ENCODE peak calls at places on chromosomes 11 and 22, in four cellular contexts. C, Y, S and M are unnamed samples.

GRCh38 chr22:25966448-25966913 is 202.8 kb upstream of the SEZ6L start:
- DNase-seq in C (no peak), Y (no peak), S (no peak), M (no peak)

GRCh38 chr22:39731881-39732555 is 161.5 kb downstream of the CACNA1I start:
- DNase-seq in C (no peak), Y (no peak), S (no peak), M (no peak)

GRCh38 chr11:35166369-35167360 is 27.7 kb downstream of the CD44 start:
- DNase-seq in C (no peak), Y (no peak), S (peak), M (peak)

GRCh38 chr11:107457558-107458271 is at the start of gene CWF19L2:
- DNase-seq in C (peak), Y (peak), S (peak), M (peak)

GRCh38 chr22:19597399-19597735 is 73.2 kb upstream of the CLDN5 start:
- DNase-seq in C (peak), Y (no peak), S (no peak), M (no peak)

GRCh38 chr22:47859891-47860290 is 1097.4 kb downstream of the TBC1D22A start:
- DNase-seq in C (no peak), Y (no peak), S (no peak), M (no peak)

GRCh38 chr11:19311306-19312030 is 70.7 kb upstream of the E2F8 start:
- DNase-seq in C (no peak), Y (peak), S (peak), M (peak)

GRCh38 chr22:25497269-25497668 is 67.2 kb upstream of the GRK3 start:
- DNase-seq in C (no peak), Y (no peak), S (no peak), M (no peak)

GRCh38 chr11:68040957-68041591 is 2.2 kb downstream of the TCIRG1 start:
- DNase-seq in C (peak), Y (no peak), S (no peak), M (no peak)

GRCh38 chr11:67996622-67997459 is 7.1 kb downstream of the UNC93B1 start:
- DNase-seq in C (peak), Y (no peak), S (no peak), M (no peak)

GRCh38 chr11:95930948-95931347 is 7.0 kb upstream of the MTMR2 start:
- DNase-seq in C (no peak), Y (no peak), S (no peak), M (no peak)

GRCh38 chr22:50445071-50445879 is 29.6 kb downstream of the SBF1 start:
- DNase-seq in C (no peak), Y (no peak), S (no peak), M (no peak)

GRCh38 chr22:28299760-28300159 is 379.9 kb downstream of the TTC28 start:
- DNase-seq in C (no peak), Y (no peak), S (no peak), M (no peak)

GRCh38 chr22:37672920-37673453 is 2.4 kb upstream of the LGALS1 start:
- DNase-seq in C (no peak), Y (no peak), S (no peak), M (no peak)

GRCh38 chr11:111707691-111708067 is 58.5 kb downstream of the PPP2R1B start:
- DNase-seq in C (no peak), Y (no peak), S (no peak), M (no peak)

GRCh38 chr22:44360686-44361381 is 48.1 kb upstream of the SHISAL1 start:
- DNase-seq in C (peak), Y (peak), S (no peak), M (no peak)
- H3K27ac ChIP-seq in C (no peak), Y (peak), S (no peak), M (no peak)

DNA sequence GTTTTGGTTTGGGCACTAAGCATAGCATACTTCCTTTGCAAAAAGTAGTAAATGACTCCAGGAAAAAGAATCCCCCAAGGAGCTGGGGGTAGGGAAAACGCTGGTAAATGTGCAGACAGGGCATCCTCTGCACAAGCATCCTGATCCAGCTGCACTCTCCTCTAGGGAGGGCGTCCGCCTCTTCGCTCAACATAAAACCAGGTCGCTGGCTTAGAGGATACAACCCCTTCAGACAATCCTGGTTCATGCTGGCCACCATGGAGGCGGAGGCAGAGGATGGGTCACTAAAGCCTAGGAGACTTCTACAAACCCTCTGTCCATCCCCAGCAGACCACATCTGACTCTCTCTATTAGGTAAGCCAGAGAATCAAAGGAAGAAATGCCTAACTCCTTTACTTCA is 14.2 kb downstream of the PCSK7 start:
- DNase-seq in C (peak), Y (no peak), S (no peak), M (no peak)
- H3K27ac ChIP-seq in C (peak), Y (peak), S (no peak), M (peak)

GRCh38 chr22:17844150-17844549 is 69.9 kb upstream of the BID start:
- DNase-seq in C (no peak), Y (no peak), S (no peak), M (no peak)

GRCh38 chr22:17843189-17843588 is 68.9 kb upstream of the BID start:
- DNase-seq in C (no peak), Y (no peak), S (no peak), M (no peak)

GRCh38 chr22:17845790-17846189 is 71.5 kb upstream of the BID start:
- DNase-seq in C (no peak), Y (no peak), S (no peak), M (no peak)

GRCh38 chr22:17846326-17846992 is 72.2 kb upstream of the BID start:
- DNase-seq in C (no peak), Y (no peak), S (no peak), M (no peak)

DNA sequence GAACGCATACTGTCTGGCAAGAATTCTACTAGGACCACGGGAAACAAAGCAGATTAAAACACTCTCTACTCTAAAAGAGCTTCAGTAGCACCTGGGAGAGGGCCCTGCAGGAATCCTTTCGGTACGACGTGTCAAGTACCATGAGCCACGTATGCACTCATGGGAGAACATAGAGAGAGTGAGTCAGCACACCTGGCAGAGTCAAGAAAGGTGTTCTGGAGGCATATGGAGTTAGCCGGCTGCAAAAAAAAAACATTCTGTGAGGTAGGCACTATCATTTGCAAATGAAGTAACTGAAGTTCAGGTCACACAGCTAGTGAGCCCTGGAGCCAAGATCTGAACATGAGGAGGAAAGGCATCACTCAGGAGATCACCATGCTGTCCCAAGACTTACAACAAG is 71.1 kb upstream of the BID start:
- DNase-seq in C (no peak), Y (no peak), S (no peak), M (no peak)
- H3K27ac ChIP-seq in C (peak), Y (no peak), S (no peak), M (peak)

GRCh38 chr11:27904358-27905055 is 203.4 kb downstream of the KIF18A start:
- DNase-seq in C (no peak), Y (no peak), S (no peak), M (no peak)
- H3K27ac ChIP-seq in C (no peak), Y (no peak), S (no peak), M (no peak)

GRCh38 chr11:12008790-12009616 is 577 bp upstream of the DKK3 start:
- DNase-seq in C (no peak), Y (no peak), S (peak), M (no peak)
- H3K27ac ChIP-seq in C (peak), Y (no peak), S (peak), M (peak)

GRCh38 chr11:131839326-131839725 is 468.9 kb downstream of the NTM start:
- DNase-seq in C (no peak), Y (no peak), S (no peak), M (no peak)

GRCh38 chr11:131841925-131842635 is 471.7 kb downstream of the NTM start:
- DNase-seq in C (no peak), Y (no peak), S (no peak), M (no peak)

GRCh38 chr11:131840542-131840941 is 470.1 kb downstream of the NTM start:
- DNase-seq in C (no peak), Y (no peak), S (no peak), M (no peak)

GRCh38 chr11:131838016-131838415 is 467.6 kb downstream of the NTM start:
- DNase-seq in C (no peak), Y (no peak), S (no peak), M (no peak)

GRCh38 chr11:131841028-131841427 is 470.6 kb downstream of the NTM start:
- DNase-seq in C (no peak), Y (no peak), S (no peak), M (no peak)
- H3K27ac ChIP-seq in C (no peak), Y (no peak), S (no peak), M (no peak)

DNA sequence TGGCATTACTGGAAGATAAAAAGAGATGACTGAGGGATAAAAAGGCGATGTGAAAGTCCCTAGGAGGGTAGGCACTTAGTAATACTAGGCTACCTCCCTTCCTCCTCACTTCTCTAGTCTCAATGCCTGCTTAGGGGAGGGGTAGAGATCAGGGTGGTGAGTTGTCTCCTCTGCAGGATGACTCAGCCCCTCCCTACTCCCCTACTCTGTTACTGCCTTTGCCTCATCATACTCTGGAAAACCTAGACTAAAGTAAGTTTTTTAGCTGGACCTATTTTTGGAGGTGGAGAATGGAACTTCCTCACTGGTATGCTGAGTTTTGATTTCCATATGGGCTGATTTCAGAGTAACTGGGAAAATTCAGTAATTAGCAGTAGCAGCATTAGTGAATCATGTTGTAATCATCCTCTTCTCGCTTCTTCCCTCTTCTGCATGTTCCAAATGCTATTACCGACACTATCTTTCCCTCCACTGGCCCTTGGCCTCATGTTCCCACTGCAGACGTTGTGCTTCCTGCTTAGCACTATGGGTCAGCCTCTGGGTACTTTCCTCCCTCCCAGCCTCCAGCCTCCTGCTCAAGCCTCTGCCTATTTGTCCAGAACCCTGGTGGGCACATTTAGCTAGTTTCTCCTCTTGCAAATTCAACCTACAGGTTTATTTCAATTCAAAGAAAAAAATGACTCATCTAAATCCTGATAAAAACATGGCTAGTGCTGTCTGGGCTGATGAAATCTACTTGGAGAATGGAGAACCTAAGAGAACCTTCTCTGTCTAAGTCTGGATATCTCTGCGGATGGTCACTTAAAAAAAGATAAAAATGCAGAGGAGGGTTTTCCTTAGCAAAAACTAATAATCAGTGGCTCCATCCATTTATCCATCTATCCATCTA is 281.7 kb downstream of the ST3GAL4 start:
- DNase-seq in C (no peak), Y (no peak), S (no peak), M (no peak)
- H3K27ac ChIP-seq in C (no peak), Y (peak), S (no peak), M (no peak)

GRCh38 chr11:123203934-123204333 is 8.9 kb upstream of the CLMP start:
- DNase-seq in C (no peak), Y (no peak), S (no peak), M (no peak)

GRCh38 chr11:123202155-123202714 is 7.2 kb upstream of the CLMP start:
- DNase-seq in C (no peak), Y (no peak), S (no peak), M (no peak)

GRCh38 chr11:123202723-123203122 is 7.7 kb upstream of the CLMP start:
- DNase-seq in C (no peak), Y (no peak), S (no peak), M (no peak)

GRCh38 chr11:123206671-123207421 is 11.8 kb upstream of the CLMP start:
- DNase-seq in C (no peak), Y (no peak), S (no peak), M (no peak)

DNA sequence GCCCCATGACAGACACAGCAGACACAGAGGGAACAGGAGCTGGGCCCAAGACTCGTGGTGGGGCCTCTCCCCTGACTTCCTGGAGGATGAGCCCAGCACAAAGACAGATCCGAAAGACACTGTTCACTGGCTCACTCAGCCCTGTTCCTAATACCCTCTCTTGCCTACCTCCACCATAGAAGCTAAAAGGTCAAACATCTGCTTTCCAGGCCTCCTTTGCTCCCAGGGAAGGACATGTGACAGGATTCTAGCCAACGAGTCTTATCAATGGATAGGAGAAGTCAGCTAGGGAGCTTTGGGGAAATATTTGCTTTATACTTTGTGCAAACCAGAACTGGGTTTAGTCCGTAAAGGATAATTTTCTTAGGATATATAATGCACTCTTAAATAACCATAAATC is 8.4 kb upstream of the CLMP start:
- DNase-seq in C (no peak), Y (no peak), S (no peak), M (no peak)
- H3K27ac ChIP-seq in C (no peak), Y (no peak), S (no peak), M (no peak)